ENCODE peak calls at places on chromosomes 7 and 10, in nine cellular contexts. One of them, this sample, is unnamed.

GRCh38 chr10:70379581-70380176 is 2.7 kb downstream of the LRRC20 start:
- DNase-seq in ovary: no peak
- DNase-seq in dorsolateral prefrontal cortex: no peak
- DNase-seq in neural progenitor cell: peak; percentile 48
- DNase-seq in adipocyte: no peak
- DNase-seq in osteoblast: peak; percentile 71
- DNase-seq in cardiac muscle cell: no peak
- DNase-seq in uterus: no peak
- DNase-seq in kidney epithelial cell: no peak
- DNase-seq in this sample: no peak

GRCh38 chr7:80412842-80413241 is 99.0 kb downstream of the GNAT3 start:
- DNase-seq in uterus: no peak
- DNase-seq in neural progenitor cell: no peak
- DNase-seq in ovary: no peak
- DNase-seq in kidney epithelial cell: no peak
- DNase-seq in adipocyte: peak; percentile 22
- DNase-seq in cardiac muscle cell: peak; percentile 8
- DNase-seq in osteoblast: no peak
- DNase-seq in dorsolateral prefrontal cortex: no peak
- DNase-seq in this sample: no peak

GRCh38 chr10:115998301-115998700 is 274.7 kb downstream of the GFRA1 start:
- DNase-seq in dorsolateral prefrontal cortex: no peak
- DNase-seq in uterus: no peak
- DNase-seq in osteoblast: no peak
- DNase-seq in neural progenitor cell: no peak
- DNase-seq in adipocyte: no peak
- DNase-seq in kidney epithelial cell: no peak
- DNase-seq in cardiac muscle cell: no peak
- DNase-seq in ovary: no peak
- DNase-seq in this sample: no peak

GRCh38 chr10:91077549-91078017 is 142.9 kb upstream of the PCGF5 start:
- DNase-seq in uterus: peak; percentile 27
- DNase-seq in adipocyte: peak; percentile 80
- DNase-seq in osteoblast: no peak
- DNase-seq in kidney epithelial cell: no peak
- DNase-seq in neural progenitor cell: no peak
- DNase-seq in ovary: no peak
- DNase-seq in cardiac muscle cell: peak; percentile 44
- DNase-seq in dorsolateral prefrontal cortex: no peak
- DNase-seq in this sample: no peak

GRCh38 chr10:22849077-22849810 is 78.6 kb upstream of the ARMC3 start:
- DNase-seq in ovary: no peak
- DNase-seq in osteoblast: peak; percentile 44
- DNase-seq in neural progenitor cell: no peak
- DNase-seq in adipocyte: peak; percentile 54
- DNase-seq in dorsolateral prefrontal cortex: peak; percentile 85
- DNase-seq in uterus: peak; percentile 71
- DNase-seq in cardiac muscle cell: peak; percentile 89
- DNase-seq in kidney epithelial cell: no peak
- DNase-seq in this sample: no peak

GRCh38 chr7:131424219-131424822 is 96.6 kb downstream of the MKLN1 start:
- DNase-seq in dorsolateral prefrontal cortex: no peak
- DNase-seq in cardiac muscle cell: peak; percentile 68
- DNase-seq in ovary: no peak
- DNase-seq in osteoblast: no peak
- DNase-seq in kidney epithelial cell: no peak
- DNase-seq in uterus: no peak
- DNase-seq in adipocyte: peak; percentile 80
- DNase-seq in neural progenitor cell: peak; percentile 20
- DNase-seq in this sample: no peak

GRCh38 chr10:17943033-17943745 is 8.5 kb upstream of the SLC39A12 start:
- DNase-seq in dorsolateral prefrontal cortex: no peak
- DNase-seq in adipocyte: no peak
- DNase-seq in kidney epithelial cell: no peak
- DNase-seq in osteoblast: no peak
- DNase-seq in cardiac muscle cell: no peak
- DNase-seq in neural progenitor cell: no peak
- DNase-seq in ovary: no peak
- DNase-seq in uterus: no peak
- DNase-seq in this sample: no peak

GRCh38 chr10:62456611-62457101 is 82.5 kb downstream of the ZNF365 start:
- DNase-seq in adipocyte: no peak
- DNase-seq in uterus: no peak
- DNase-seq in ovary: no peak
- DNase-seq in kidney epithelial cell: no peak
- DNase-seq in cardiac muscle cell: no peak
- DNase-seq in neural progenitor cell: no peak
- DNase-seq in osteoblast: no peak
- DNase-seq in dorsolateral prefrontal cortex: no peak
- DNase-seq in this sample: peak; percentile 59

GRCh38 chr10:11472158-11472753 is 139.2 kb downstream of the USP6NL start:
- DNase-seq in uterus: peak; percentile 44
- DNase-seq in neural progenitor cell: peak; percentile 79
- DNase-seq in ovary: peak; percentile 45
- DNase-seq in adipocyte: peak; percentile 53
- DNase-seq in dorsolateral prefrontal cortex: peak; percentile 52
- DNase-seq in cardiac muscle cell: peak; percentile 53
- DNase-seq in kidney epithelial cell: no peak
- DNase-seq in osteoblast: peak; percentile 90
- DNase-seq in this sample: no peak

GRCh38 chr7:133984023-133984422 is 143.1 kb upstream of the LRGUK start:
- DNase-seq in kidney epithelial cell: no peak
- DNase-seq in ovary: no peak
- DNase-seq in cardiac muscle cell: peak; percentile 28
- DNase-seq in adipocyte: peak; percentile 20
- DNase-seq in dorsolateral prefrontal cortex: no peak
- DNase-seq in osteoblast: no peak
- DNase-seq in uterus: no peak
- DNase-seq in neural progenitor cell: no peak
- DNase-seq in this sample: no peak

GRCh38 chr7:133987582-133987981 is 139.6 kb upstream of the LRGUK start:
- DNase-seq in kidney epithelial cell: no peak
- DNase-seq in dorsolateral prefrontal cortex: no peak
- DNase-seq in osteoblast: no peak
- DNase-seq in adipocyte: no peak
- DNase-seq in uterus: no peak
- DNase-seq in neural progenitor cell: no peak
- DNase-seq in cardiac muscle cell: no peak
- DNase-seq in ovary: no peak
- DNase-seq in this sample: no peak

GRCh38 chr7:133980794-133981193 is 146.3 kb upstream of the LRGUK start:
- DNase-seq in neural progenitor cell: no peak
- DNase-seq in uterus: no peak
- DNase-seq in dorsolateral prefrontal cortex: no peak
- DNase-seq in kidney epithelial cell: no peak
- DNase-seq in osteoblast: peak; percentile 36
- DNase-seq in cardiac muscle cell: no peak
- DNase-seq in ovary: no peak
- DNase-seq in adipocyte: no peak
- DNase-seq in this sample: no peak

GRCh38 chr7:133985300-133985699 is 141.8 kb upstream of the LRGUK start:
- DNase-seq in adipocyte: no peak
- DNase-seq in osteoblast: no peak
- DNase-seq in uterus: no peak
- DNase-seq in ovary: no peak
- DNase-seq in kidney epithelial cell: no peak
- DNase-seq in neural progenitor cell: no peak
- DNase-seq in dorsolateral prefrontal cortex: no peak
- DNase-seq in cardiac muscle cell: no peak
- DNase-seq in this sample: no peak
- H3K27me3 ChIP-seq in adipocyte: no peaks in the 10 kb centered on the region
- H3K27me3 ChIP-seq in osteoblast: no peaks in the 10 kb centered on the region
- H3K27me3 ChIP-seq in uterus: no peaks in the 10 kb centered on the region
- H3K27me3 ChIP-seq in ovary: no peaks in the 10 kb centered on the region
- H3K27me3 ChIP-seq in kidney epithelial cell: no peaks in the 10 kb centered on the region
- H3K27me3 ChIP-seq in neural progenitor cell: no peaks in the 10 kb centered on the region
- H3K27me3 ChIP-seq in dorsolateral prefrontal cortex: no peaks in the 10 kb centered on the region
- H3K27me3 ChIP-seq in cardiac muscle cell: no peaks in the 10 kb centered on the region
- H3K27me3 ChIP-seq in this sample: no peaks in the 10 kb centered on the region

GRCh38 chr7:94908204-94909022 is 1.0 kb downstream of the PPP1R9A start:
- DNase-seq in cardiac muscle cell: peak; percentile 32
- DNase-seq in neural progenitor cell: peak; percentile 83
- DNase-seq in kidney epithelial cell: no peak
- DNase-seq in adipocyte: peak; percentile 22
- DNase-seq in dorsolateral prefrontal cortex: peak; percentile 29
- DNase-seq in uterus: peak; percentile 36
- DNase-seq in osteoblast: peak; percentile 82
- DNase-seq in ovary: peak; percentile 34
- DNase-seq in this sample: no peak
- H3K27me3 ChIP-seq in cardiac muscle cell: no peaks in the 10 kb centered on the region
- H3K27me3 ChIP-seq in neural progenitor cell: no peaks in the 10 kb centered on the region
- H3K27me3 ChIP-seq in kidney epithelial cell: no peaks in the 10 kb centered on the region
- H3K27me3 ChIP-seq in adipocyte: no peaks in the 10 kb centered on the region
- H3K27me3 ChIP-seq in dorsolateral prefrontal cortex: no peaks in the 10 kb centered on the region
- H3K27me3 ChIP-seq in uterus: no peaks in the 10 kb centered on the region
- H3K27me3 ChIP-seq in osteoblast: peaks cover 56% of the 10 kb centered on the region
- H3K27me3 ChIP-seq in ovary: no peaks in the 10 kb centered on the region
- H3K27me3 ChIP-seq in this sample: no peaks in the 10 kb centered on the region

DNA sequence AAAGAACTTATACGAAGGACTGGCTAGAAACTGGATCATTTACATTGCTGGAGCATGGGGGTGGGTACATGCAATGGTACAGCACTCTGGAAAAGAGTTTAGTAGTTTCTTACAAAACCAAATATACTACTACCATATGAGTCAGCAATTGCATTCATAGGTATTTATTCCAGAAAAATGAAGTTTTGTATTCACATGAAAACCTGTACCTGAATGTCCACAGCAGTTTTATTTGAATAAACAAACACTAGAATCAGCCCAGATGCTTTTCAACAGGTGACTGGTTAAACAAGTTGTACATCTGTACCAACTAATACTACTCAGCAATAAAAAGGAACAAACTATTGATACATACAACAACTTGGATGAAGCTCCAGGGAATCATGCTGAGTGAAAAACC is 3.4 kb downstream of the SCIN start:
- DNase-seq in kidney epithelial cell: no peak
- DNase-seq in cardiac muscle cell: no peak
- DNase-seq in osteoblast: no peak
- DNase-seq in dorsolateral prefrontal cortex: no peak
- DNase-seq in ovary: no peak
- DNase-seq in uterus: no peak
- DNase-seq in adipocyte: no peak
- DNase-seq in neural progenitor cell: no peak
- DNase-seq in this sample: no peak
- H3K27me3 ChIP-seq in kidney epithelial cell: peaks cover 5% of the 10 kb centered on the region
- H3K27me3 ChIP-seq in cardiac muscle cell: peaks cover 65% of the 10 kb centered on the region
- H3K27me3 ChIP-seq in osteoblast: peaks cover 34% of the 10 kb centered on the region
- H3K27me3 ChIP-seq in dorsolateral prefrontal cortex: peaks cover 2% of the 10 kb centered on the region
- H3K27me3 ChIP-seq in ovary: no peaks in the 10 kb centered on the region
- H3K27me3 ChIP-seq in uterus: no peaks in the 10 kb centered on the region
- H3K27me3 ChIP-seq in adipocyte: peaks cover 13% of the 10 kb centered on the region
- H3K27me3 ChIP-seq in neural progenitor cell: peaks cover 50% of the 10 kb centered on the region
- H3K27me3 ChIP-seq in this sample: peaks cover 7% of the 10 kb centered on the region

DNA sequence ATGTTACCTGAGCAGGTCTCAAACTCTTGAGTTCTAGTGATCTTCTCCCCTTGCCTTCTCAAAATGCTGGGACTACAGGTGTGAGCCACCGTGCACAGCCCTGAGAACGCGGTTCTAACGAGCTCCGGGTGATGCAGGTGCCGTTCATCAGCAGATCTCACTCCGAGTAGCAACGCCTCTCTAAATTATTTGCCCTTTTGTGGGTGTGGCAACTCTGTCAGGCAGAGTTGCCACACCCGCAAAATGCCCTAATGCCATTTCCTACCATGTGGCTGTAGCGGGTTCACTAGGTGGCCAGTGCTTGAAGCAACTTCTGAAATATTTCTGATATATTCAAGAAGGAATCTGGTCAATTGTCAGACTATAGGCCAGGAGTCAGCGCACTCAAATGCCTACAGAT is 62.9 kb upstream of the NMT2 start:
- DNase-seq in uterus: no peak
- DNase-seq in adipocyte: no peak
- DNase-seq in osteoblast: no peak
- DNase-seq in dorsolateral prefrontal cortex: no peak
- DNase-seq in ovary: no peak
- DNase-seq in kidney epithelial cell: no peak
- DNase-seq in neural progenitor cell: no peak
- DNase-seq in cardiac muscle cell: no peak
- DNase-seq in this sample: no peak
- H3K27me3 ChIP-seq in uterus: no peaks in the 10 kb centered on the region
- H3K27me3 ChIP-seq in adipocyte: no peaks in the 10 kb centered on the region
- H3K27me3 ChIP-seq in osteoblast: no peaks in the 10 kb centered on the region
- H3K27me3 ChIP-seq in dorsolateral prefrontal cortex: no peaks in the 10 kb centered on the region
- H3K27me3 ChIP-seq in ovary: no peaks in the 10 kb centered on the region
- H3K27me3 ChIP-seq in kidney epithelial cell: no peaks in the 10 kb centered on the region
- H3K27me3 ChIP-seq in neural progenitor cell: no peaks in the 10 kb centered on the region
- H3K27me3 ChIP-seq in cardiac muscle cell: no peaks in the 10 kb centered on the region
- H3K27me3 ChIP-seq in this sample: no peaks in the 10 kb centered on the region

GRCh38 chr10:132588301-132589013 is 50.9 kb downstream of the INPP5A start:
- DNase-seq in cardiac muscle cell: peak; percentile 39
- DNase-seq in kidney epithelial cell: no peak
- DNase-seq in ovary: no peak
- DNase-seq in adipocyte: no peak
- DNase-seq in uterus: no peak
- DNase-seq in osteoblast: peak; percentile 94
- DNase-seq in dorsolateral prefrontal cortex: no peak
- DNase-seq in neural progenitor cell: no peak
- DNase-seq in this sample: no peak
- H3K27me3 ChIP-seq in cardiac muscle cell: no peaks in the 10 kb centered on the region
- H3K27me3 ChIP-seq in kidney epithelial cell: no peaks in the 10 kb centered on the region
- H3K27me3 ChIP-seq in ovary: no peaks in the 10 kb centered on the region
- H3K27me3 ChIP-seq in adipocyte: no peaks in the 10 kb centered on the region
- H3K27me3 ChIP-seq in uterus: no peaks in the 10 kb centered on the region
- H3K27me3 ChIP-seq in osteoblast: no peaks in the 10 kb centered on the region
- H3K27me3 ChIP-seq in dorsolateral prefrontal cortex: no peaks in the 10 kb centered on the region
- H3K27me3 ChIP-seq in neural progenitor cell: no peaks in the 10 kb centered on the region
- H3K27me3 ChIP-seq in this sample: no peaks in the 10 kb centered on the region

DNA sequence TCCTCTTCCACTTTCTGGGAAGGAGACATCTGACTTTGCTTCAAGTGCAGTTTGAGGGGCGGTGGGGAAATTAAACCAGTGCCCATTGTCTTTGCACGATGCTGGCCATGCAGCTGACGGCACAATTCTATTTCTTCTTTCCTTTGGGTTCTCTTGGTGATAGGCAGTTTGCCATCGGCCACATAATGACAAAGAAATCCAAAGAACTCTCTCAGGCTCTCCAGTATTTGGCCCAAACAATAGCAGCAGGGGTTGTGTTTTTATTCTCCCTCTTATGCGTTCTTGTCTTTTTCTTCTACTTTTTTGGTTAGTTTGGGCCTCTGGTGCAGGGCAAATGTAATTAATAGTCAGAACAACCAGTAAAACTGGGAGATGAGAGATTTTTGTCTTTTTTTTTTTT is 147.0 kb downstream of the EMX2 start:
- DNase-seq in cardiac muscle cell: no peak
- DNase-seq in dorsolateral prefrontal cortex: no peak
- DNase-seq in adipocyte: no peak
- DNase-seq in osteoblast: peak; percentile 77
- DNase-seq in ovary: no peak
- DNase-seq in kidney epithelial cell: no peak
- DNase-seq in uterus: no peak
- DNase-seq in neural progenitor cell: no peak
- DNase-seq in this sample: no peak
- H3K27me3 ChIP-seq in cardiac muscle cell: peaks cover 88% of the 10 kb centered on the region
- H3K27me3 ChIP-seq in dorsolateral prefrontal cortex: no peaks in the 10 kb centered on the region
- H3K27me3 ChIP-seq in adipocyte: peaks cover 5% of the 10 kb centered on the region
- H3K27me3 ChIP-seq in osteoblast: no peaks in the 10 kb centered on the region
- H3K27me3 ChIP-seq in ovary: no peaks in the 10 kb centered on the region
- H3K27me3 ChIP-seq in kidney epithelial cell: no peaks in the 10 kb centered on the region
- H3K27me3 ChIP-seq in uterus: no peaks in the 10 kb centered on the region
- H3K27me3 ChIP-seq in neural progenitor cell: no peaks in the 10 kb centered on the region
- H3K27me3 ChIP-seq in this sample: no peaks in the 10 kb centered on the region

This sample was measured in BJ.